ENCODE peak calls at places on chromosomes 16 and 17, in four cellular contexts. J is mesenchymal stem cell, R is H1, E is neuronal stem cell. Y is an unnamed sample.

GRCh38 chr16:47481698-47482374 is 20.7 kb downstream of the PHKB start:
- DNase-seq in J (no peak), R (no peak), E (no peak), Y (no peak)

GRCh38 chr17:44569459-44569858 is 12.2 kb downstream of the FZD2 start:
- DNase-seq in J (no peak), R (no peak), E (no peak), Y (no peak)

GRCh38 chr16:86918637-86919036 is 340.3 kb downstream of the FOXL1 start:
- DNase-seq in J (no peak), R (no peak), E (no peak), Y (no peak)

GRCh38 chr16:21300309-21301167 is 22.4 kb upstream of the CRYM start:
- DNase-seq in J (peak; percentile 100), R (peak; percentile 83), E (peak; percentile 89), Y (peak; percentile 100)

GRCh38 chr17:75664099-75664549 is 2.8 kb downstream of the RECQL5 start:
- DNase-seq in J (no peak), R (no peak), E (no peak), Y (no peak)

GRCh38 chr16:241866-242265 is 7.2 kb downstream of the FAM234A start:
- DNase-seq in J (no peak), R (no peak), E (no peak), Y (no peak)

GRCh38 chr17:45246861-45247428 is 14.9 kb downstream of the SPATA32 start:
- DNase-seq in J (peak; percentile 50), R (peak; percentile 83), E (peak; percentile 64), Y (peak; percentile 14)

GRCh38 chr17:82100502-82101298 is 2.7 kb upstream of the FASN start:
- DNase-seq in J (no peak), R (no peak), E (no peak), Y (no peak)

GRCh38 chr17:55549140-55549539 is 37.9 kb upstream of the SMIM36 start:
- DNase-seq in J (peak; percentile 17), R (no peak), E (no peak), Y (no peak)

GRCh38 chr17:2745317-2746037 is 4.0 kb downstream of the CCDC92B start:
- DNase-seq in J (no peak), R (no peak), E (no peak), Y (no peak)

GRCh38 chr16:14196011-14196410 is 124.9 kb downstream of the MRTFB start:
- DNase-seq in J (peak; percentile 55), R (no peak), E (no peak), Y (peak; percentile 18)

GRCh38 chr17:62670202-62670821 is 42.8 kb downstream of the MRC2 start:
- DNase-seq in J (no peak), R (peak; percentile 72), E (no peak), Y (no peak)

GRCh38 chr17:40058865-40059264 is 3.9 kb upstream of the THRA start:
- DNase-seq in J (no peak), R (no peak), E (no peak), Y (no peak)

GRCh38 chr17:78589031-78589675 is 12.0 kb upstream of the DNAH17 start:
- DNase-seq in J (no peak), R (no peak), E (no peak), Y (no peak)
- H4K91ac ChIP-seq in J (peak overlapping the region; percentile 20), R (no peak overlapping the region), E (no peak overlapping the region), Y (no peak overlapping the region)

GRCh38 chr17:80992948-80993624 is 1.4 kb downstream of the CHMP6 start:
- DNase-seq in J (no peak), R (no peak), E (no peak), Y (no peak)
- H3K4me3 ChIP-seq in J (peak overlapping the region; percentile 85), R (peak overlapping the region; percentile 61), E (no peak overlapping the region), Y (peak overlapping the region; percentile 87)

DNA sequence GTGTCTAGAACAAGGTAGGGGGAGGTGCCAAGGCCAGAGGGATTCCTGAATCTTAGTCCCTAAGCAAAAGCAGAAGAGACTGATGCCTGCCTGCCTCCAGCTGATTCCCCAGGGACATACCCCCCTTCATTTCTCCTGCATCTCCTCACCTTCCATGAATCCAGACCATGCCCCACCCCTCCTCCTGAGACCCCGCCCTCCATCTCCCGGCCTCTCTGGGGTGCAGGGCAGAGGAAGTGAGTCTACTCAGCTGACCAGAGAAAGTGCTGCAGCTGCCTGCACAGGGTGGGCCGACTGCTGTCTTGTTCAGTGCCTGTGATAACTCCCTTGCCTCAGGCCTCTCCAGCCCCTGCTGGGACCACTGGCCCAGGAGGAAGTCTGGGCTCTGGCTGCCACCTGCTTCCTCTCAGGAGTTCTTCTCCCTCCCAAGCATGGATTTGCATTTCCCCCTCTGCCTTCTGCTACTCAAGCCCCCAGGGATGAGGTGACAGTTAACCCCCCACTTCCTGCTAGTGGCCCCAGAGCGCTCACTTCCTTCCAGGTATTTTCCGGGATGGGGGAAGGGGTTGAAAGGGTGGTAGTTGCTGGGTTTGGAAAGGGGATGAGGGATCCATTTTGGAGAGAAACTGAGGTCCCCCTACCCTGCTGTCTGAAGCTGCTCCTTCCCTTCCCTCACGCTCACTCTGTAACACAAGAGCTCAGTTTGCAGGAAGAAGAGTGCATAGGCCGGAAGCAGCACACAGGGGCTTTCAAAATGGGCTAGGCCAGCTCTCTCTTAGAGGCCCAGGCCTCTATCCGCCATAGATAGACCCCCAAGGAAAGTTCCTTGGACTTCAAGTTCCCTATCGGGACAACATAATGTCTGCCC is 10.5 kb upstream of the TSPOAP1 start:
- DNase-seq in J (peak; percentile 64), R (peak; percentile 73), E (no peak), Y (peak; percentile 88)
- H4K91ac ChIP-seq in J (peak overlapping the region; percentile 92), R (peak overlapping the region; percentile 95), E (no peak overlapping the region), Y (peak overlapping the region; percentile 99)

GRCh38 chr17:28505986-28506665 is at the start of gene FOXN1:
- DNase-seq in J (no peak), R (no peak), E (no peak), Y (no peak)

GRCh38 chr17:28506763-28507487 is 777 bp downstream of the FOXN1 start:
- DNase-seq in J (no peak), R (no peak), E (no peak), Y (no peak)

GRCh38 chr17:28507567-28508195 is 1.5 kb downstream of the FOXN1 start:
- DNase-seq in J (no peak), R (peak; percentile 65), E (no peak), Y (no peak)

GRCh38 chr17:28509784-28510183 is 3.6 kb downstream of the FOXN1 start:
- DNase-seq in J (no peak), R (no peak), E (no peak), Y (no peak)

GRCh38 chr17:28508325-28508724 is 2.2 kb downstream of the FOXN1 start:
- DNase-seq in J (no peak), R (no peak), E (no peak), Y (no peak)
- H3K4me3 ChIP-seq in J (no peak overlapping the region), R (no peak overlapping the region), E (no peak overlapping the region), Y (no peak overlapping the region)

DNA sequence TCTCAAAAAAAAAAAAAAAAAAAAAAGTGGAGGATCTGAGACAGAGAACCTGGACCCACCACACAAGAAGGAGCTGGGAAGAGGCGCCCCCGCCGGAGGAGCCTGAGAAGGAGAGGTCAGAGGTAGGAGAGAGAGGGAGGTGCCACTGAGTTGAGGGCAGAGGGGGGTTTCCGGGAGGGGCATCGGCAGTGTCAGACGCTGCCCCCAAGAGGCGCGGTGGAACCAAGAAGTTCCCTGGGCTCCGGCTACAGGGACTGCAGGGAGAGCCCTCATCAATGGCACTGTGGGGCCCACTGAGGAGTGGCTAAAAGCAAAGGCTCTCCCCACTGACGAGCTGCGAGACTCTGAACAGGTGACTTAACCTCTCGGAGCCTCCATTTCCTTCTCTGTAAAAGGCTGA is 4.2 kb downstream of the CCDC42 start:
- DNase-seq in J (no peak), R (peak; percentile 61), E (no peak), Y (no peak)
- H4K91ac ChIP-seq in J (no peak overlapping the region), R (no peak overlapping the region), E (no peak overlapping the region), Y (no peak overlapping the region)

GRCh38 chr16:56667581-56668571 is at the start of gene MT1G:
- DNase-seq in J (no peak), R (peak; percentile 70), E (no peak), Y (no peak)
- H3K4me3 ChIP-seq in J (no peak within 1 kb of the TSS), R (peak within 1 kb of the TSS; percentile 20), E (no peak within 1 kb of the TSS), Y (no peak within 1 kb of the TSS)

GRCh38 chr17:43558805-43559160 is 12.6 kb upstream of the ETV4 start:
- DNase-seq in J (no peak), R (no peak), E (no peak), Y (no peak)
- H4K91ac ChIP-seq in J (no peak overlapping the region), R (no peak overlapping the region), E (no peak overlapping the region), Y (no peak overlapping the region)

DNA sequence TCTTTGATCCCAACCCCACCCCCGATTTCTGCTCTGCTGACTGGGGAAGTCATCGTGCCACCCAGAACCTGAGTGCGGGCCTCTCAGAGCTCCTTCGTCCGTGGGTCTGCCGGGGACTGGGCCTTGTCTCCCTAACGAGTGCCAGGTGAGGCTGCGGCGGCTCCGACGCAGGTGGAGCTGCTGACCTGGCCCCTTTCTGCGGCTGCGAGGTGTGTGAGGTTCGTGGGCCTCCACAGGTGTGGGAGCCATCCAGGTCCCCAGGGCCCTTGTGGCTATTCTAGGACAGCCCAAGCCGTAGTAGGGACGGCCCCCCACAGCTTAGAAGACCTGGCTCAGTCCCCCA is 3.0 kb downstream of the UBE2I start:
- DNase-seq in J (no peak), R (no peak), E (no peak), Y (no peak)
- H3K4me3 ChIP-seq in J (peak overlapping the region; percentile 92), R (no peak overlapping the region), E (no peak overlapping the region), Y (no peak overlapping the region)